ENCODE peak calls at places on chromosomes 5 and 9, in nine cellular contexts. J, O, W, D, M, A, F, P and K are unnamed samples.

GRCh38 chr9:91164724-91165520 is 196.8 kb downstream of the AUH start:
- DNase-seq in P (no peak), F (no peak), W (peak; percentile 79), D (peak; percentile 45), J (no peak), A (no peak), O (no peak), M (peak; percentile 69), K (peak; percentile 89)

GRCh38 chr9:93955356-93956182 is 414 bp upstream of the BARX1 start:
- DNase-seq in W (no peak), D (no peak), O (no peak), P (no peak), A (no peak), J (peak; percentile 87), F (no peak), M (no peak), K (no peak)

GRCh38 chr5:66666778-66667177 is 70.6 kb downstream of the MAST4 start:
- DNase-seq in O (no peak), J (peak; percentile 16), A (peak; percentile 22), M (no peak), D (peak; percentile 23), P (no peak), W (peak; percentile 49), F (no peak), K (no peak)

GRCh38 chr5:77155179-77155839 is 55.2 kb upstream of the PDE8B start:
- DNase-seq in D (no peak), J (no peak), P (no peak), F (no peak), O (no peak), A (no peak), M (no peak), W (no peak), K (no peak)

GRCh38 chr9:75451505-75451904 is 363.2 kb downstream of the OSTF1 start:
- DNase-seq in O (no peak), P (no peak), D (no peak), W (no peak), A (no peak), M (no peak), J (no peak), F (peak; percentile 28), K (no peak)

GRCh38 chr5:149628221-149628620 is 46.9 kb downstream of the ARHGEF37 start:
- DNase-seq in D (no peak), O (no peak), A (no peak), P (no peak), F (no peak), J (no peak), W (no peak), M (peak; percentile 76), K (no peak)

GRCh38 chr9:105401651-105402050 is 46.2 kb upstream of the FSD1L start:
- DNase-seq in F (no peak), W (no peak), M (peak; percentile 19), O (no peak), J (peak; percentile 23), A (no peak), P (no peak), D (no peak), K (no peak)

GRCh38 chr5:616342-617039 is 4.4 kb downstream of the CEP72 start:
- DNase-seq in F (no peak), O (no peak), P (no peak), A (no peak), W (peak; percentile 32), J (no peak), D (no peak), M (no peak), K (no peak)

GRCh38 chr5:42494414-42494813 is 71.2 kb downstream of the GHR start:
- DNase-seq in M (no peak), P (no peak), A (no peak), W (no peak), D (no peak), O (no peak), F (no peak), J (no peak), K (peak; percentile 64)

DNA sequence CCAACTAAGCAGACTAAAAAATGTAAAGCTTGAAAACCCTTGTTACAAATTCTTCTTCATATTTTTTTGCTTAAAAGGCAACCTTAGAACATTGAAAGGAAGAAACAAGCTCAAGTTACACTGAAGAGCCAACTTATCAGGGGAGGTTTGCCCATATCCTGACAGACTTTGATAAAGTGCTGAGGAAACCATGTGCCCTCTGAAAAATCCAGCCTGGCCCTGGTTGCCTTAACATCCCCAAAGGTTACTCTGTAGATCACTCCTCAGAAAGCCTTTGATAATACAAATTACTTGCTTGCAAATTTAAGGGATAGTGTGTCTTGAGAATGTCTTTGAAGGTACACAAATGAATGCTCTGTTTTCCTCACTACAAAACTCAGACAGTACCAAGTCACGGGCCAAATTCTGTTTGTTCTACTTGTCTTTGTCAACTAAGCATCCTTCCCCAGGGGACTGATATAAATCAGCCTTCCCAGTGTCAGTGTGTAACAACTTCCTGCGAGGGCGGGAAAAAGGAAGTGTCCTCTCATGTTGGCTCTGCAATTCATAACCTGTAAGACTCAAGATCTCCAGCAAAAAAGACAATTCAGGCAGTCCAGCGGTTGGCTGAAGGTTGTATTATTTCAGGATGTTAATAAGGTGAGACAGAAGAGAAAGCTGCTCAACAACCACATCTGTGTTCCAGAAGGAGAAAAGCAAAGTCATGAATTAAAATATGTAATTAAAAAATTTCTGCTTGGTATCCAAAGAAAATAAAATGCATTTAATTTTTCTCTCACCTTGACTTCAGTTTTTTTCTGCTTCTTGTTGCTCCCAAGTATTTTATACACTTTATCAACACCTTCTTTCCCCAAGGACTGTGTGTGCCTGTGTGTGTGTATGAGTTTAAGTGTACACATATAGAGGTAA is 199.9 kb downstream of the PIK3R1 start:
- DNase-seq in F (no peak), W (no peak), M (peak; percentile 24), P (peak; percentile 34), A (no peak), O (peak; percentile 49), J (no peak), D (no peak), K (no peak)
- H3K27ac ChIP-seq in F (no peak overlapping the region), W (no peak overlapping the region), M (no peak overlapping the region), P (no peak overlapping the region), A (no peak overlapping the region), O (no peak overlapping the region), J (no peak overlapping the region), D (no peak overlapping the region), K (no peak overlapping the region)

DNA sequence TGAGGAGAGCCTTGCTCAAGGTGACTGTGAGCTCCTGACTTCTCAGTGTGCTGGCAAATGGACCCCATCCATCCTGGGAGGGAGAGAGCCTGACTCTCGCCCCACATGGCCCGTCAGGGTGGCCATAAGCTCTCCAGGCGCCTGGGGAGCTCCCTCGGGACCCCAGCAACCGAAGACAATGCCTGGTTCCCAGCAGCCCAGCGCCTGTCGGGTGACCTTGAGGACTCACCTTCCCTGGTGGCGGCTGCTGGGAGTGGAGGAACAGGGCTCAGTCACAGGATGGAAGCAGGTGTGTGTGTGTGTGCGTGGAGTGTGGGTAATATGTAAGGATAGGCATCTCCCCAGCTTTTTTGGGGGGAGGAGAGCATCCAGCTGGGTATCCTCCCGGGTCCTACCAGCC is 190.3 kb downstream of the MELK start:
- DNase-seq in A (no peak), F (no peak), W (no peak), P (no peak), M (no peak), O (no peak), D (no peak), J (peak; percentile 41), K (no peak)
- TF ChIP-seq CTCF in A (no peak), F (no peak), W (no peak), P (no peak), M (no peak), O (no peak), D (no peak), J (peak; percentile 8), K (no peak)

GRCh38 chr5:135127604-135128240 is 93.7 kb upstream of the PITX1 start:
- DNase-seq in J (no peak), D (no peak), F (no peak), M (no peak), W (no peak), A (no peak), P (no peak), O (no peak), K (peak; percentile 87)

GRCh38 chr5:135129307-135129706 is 95.3 kb upstream of the PITX1 start:
- DNase-seq in O (no peak), M (no peak), A (no peak), W (no peak), J (no peak), P (no peak), F (no peak), D (no peak), K (no peak)

GRCh38 chr5:135128361-135128760 is 94.3 kb upstream of the PITX1 start:
- DNase-seq in M (no peak), P (no peak), D (no peak), A (no peak), F (no peak), J (no peak), O (no peak), W (no peak), K (no peak)

GRCh38 chr5:135124128-135124527 is 90.1 kb upstream of the PITX1 start:
- DNase-seq in F (no peak), W (no peak), O (no peak), J (no peak), A (no peak), D (no peak), M (no peak), P (no peak), K (no peak)

DNA sequence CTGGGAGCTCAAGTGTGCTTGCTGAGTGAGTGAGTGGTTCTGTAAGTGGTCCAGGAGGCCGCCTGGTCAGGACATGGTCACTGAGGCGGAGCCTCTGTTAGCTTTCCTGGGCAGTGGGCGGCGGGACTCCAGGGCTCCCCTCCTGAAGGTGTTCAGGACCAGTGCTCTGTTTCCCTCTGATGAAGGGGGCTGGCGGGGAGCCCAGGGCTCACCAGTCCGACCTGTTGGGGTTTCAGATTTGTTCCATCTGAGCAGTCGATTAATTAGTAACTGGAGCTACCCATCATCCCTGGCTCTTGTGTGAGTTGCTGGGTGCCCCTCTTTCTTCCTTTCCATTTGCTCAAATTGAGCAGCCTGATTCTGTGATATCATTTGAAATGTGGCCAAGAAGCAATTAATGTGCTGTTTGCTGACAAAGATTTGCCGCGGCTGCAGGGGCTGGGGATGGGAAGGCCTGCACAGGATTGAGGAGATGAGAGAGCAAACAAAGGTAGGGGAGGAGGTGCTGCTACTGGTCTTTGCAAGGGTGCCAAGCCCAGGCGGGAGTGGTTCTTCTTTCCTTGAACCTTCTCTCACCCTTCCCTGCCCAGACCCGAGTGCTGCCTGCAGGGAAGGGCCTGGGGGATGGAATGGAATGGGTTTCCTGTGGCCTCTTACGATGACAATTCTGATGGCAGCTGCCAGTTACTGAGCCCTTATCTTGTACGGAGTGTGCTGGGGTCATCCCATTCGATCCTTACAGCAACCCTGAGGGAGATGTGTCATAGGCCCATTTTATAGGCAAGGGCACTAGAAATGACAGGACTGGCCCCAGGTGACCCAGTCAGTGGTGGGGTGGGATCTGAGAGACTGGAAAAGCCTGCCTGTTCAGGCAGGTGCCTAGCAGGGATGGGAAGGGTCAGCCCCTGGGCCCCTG is 92.9 kb upstream of the PITX1 start:
- DNase-seq in M (no peak), F (no peak), P (no peak), J (no peak), W (no peak), A (no peak), O (no peak), D (no peak), K (peak; percentile 47)
- H3K27ac ChIP-seq in M (no peak overlapping the region), F (no peak overlapping the region), P (no peak overlapping the region), J (no peak overlapping the region), W (no peak overlapping the region), A (no peak overlapping the region), O (no peak overlapping the region), D (no peak overlapping the region), K (peak overlapping the region; percentile 71)

DNA sequence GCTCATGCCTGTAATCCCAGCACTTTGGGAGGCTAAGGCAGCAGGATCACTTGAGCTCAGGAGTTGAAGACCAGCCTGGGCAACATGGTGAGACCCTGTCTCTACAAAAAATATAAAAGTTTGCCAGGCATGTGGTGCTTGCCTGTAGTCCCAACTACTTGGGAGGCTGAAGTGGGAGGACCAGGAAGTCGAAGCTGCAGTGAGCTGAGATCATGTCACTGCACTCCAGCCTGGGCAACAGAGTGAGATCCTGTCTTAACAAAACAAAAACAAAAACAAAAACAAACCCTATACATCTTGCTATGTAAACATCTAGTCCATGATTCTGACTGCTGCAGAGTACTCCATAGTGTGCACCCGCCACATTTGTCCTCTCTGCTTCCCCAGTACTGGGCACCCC is 19.8 kb upstream of the PPP2CA start:
- DNase-seq in W (no peak), P (no peak), A (no peak), J (no peak), F (no peak), D (no peak), M (no peak), O (no peak), K (no peak)
- TF ChIP-seq CTCF in W (no peak), P (no peak), A (no peak), J (no peak), F (no peak), D (no peak), M (no peak), O (no peak), K (no peak)